ENCODE peak calls at places on chromosomes 3 and 15, in nine cellular contexts. Q is bronchial epithelial cell; L is NCI-H774; N is cardiac muscle cell; Y is GF-D8; F is lower lobe of right lung; D is cortex of kidney; S is stimulated activated CD4-positive, alpha-beta T cell treated with anti-CD3 and anti-CD28 coated beads, Interleukin-4, amount 100 ng/mL, for 4 hours; E is activated CD8-positive, alpha-beta memory T cell treated with anti-CD3 and anti-CD28 coated beads, Interleukin-2, amount 50 U/mL, for 48 hours. J is an unnamed sample.

GRCh38 chr3:178859386-178859785 is 212.2 kb downstream of the ZMAT3 start:
- DNase-seq in Q (no peak), L (no peak), N (no peak), Y (no peak), F (no peak), D (no peak), S (no peak), E (no peak), J (no peak)

GRCh38 chr15:82823049-82823448 is 13.6 kb downstream of the WHAMM start:
- DNase-seq in Q (no peak), L (no peak), N (no peak), Y (no peak), F (no peak), D (no peak), S (no peak), E (no peak), J (peak; percentile 58)

GRCh38 chr3:32004111-32004790 is 22.7 kb downstream of the ZNF860 start:
- DNase-seq in Q (peak; percentile 44), L (no peak), N (no peak), Y (no peak), F (no peak), D (no peak), S (no peak), E (no peak), J (no peak)

GRCh38 chr3:143121240-143122088 is 1.9 kb downstream of the CHST2 start:
- DNase-seq in Q (no peak), L (no peak), N (peak; percentile 51), Y (no peak), F (peak; percentile 57), D (no peak), S (peak; percentile 75), E (peak; percentile 85), J (no peak)

GRCh38 chr3:69665026-69665739 is 74.1 kb upstream of the MITF start:
- DNase-seq in Q (peak; percentile 83), L (peak; percentile 55), N (peak; percentile 55), Y (no peak), F (no peak), D (no peak), S (no peak), E (no peak), J (no peak)

GRCh38 chr3:174243194-174243593 is 615.9 kb upstream of the NAALADL2 start:
- DNase-seq in Q (no peak), L (peak; percentile 30), N (no peak), Y (no peak), F (no peak), D (no peak), S (no peak), E (no peak), J (no peak)

GRCh38 chr3:151864423-151865101 is 8.9 kb upstream of the SUCNR1 start:
- DNase-seq in Q (peak; percentile 87), L (no peak), N (no peak), Y (no peak), F (no peak), D (no peak), S (no peak), E (no peak), J (no peak)

GRCh38 chr15:41904487-41905359 is 10.9 kb upstream of the SPTBN5 start:
- DNase-seq in Q (peak; percentile 57), L (peak; percentile 40), N (peak; percentile 83), Y (no peak), F (no peak), D (no peak), S (peak; percentile 56), E (peak; percentile 81), J (peak; percentile 71)

GRCh38 chr3:11582123-11582968 is 61.4 kb downstream of the VGLL4 start:
- DNase-seq in Q (peak; percentile 39), L (no peak), N (peak; percentile 65), Y (no peak), F (no peak), D (no peak), S (no peak), E (no peak), J (no peak)

GRCh38 chr3:48301814-48302194 is 31.7 kb downstream of the SPINK8 start:
- DNase-seq in Q (peak; percentile 70), L (no peak), N (no peak), Y (peak; percentile 2), F (peak; percentile 48), D (no peak), S (no peak), E (peak; percentile 57), J (peak; percentile 50)

GRCh38 chr3:42544492-42545283 is 37.1 kb downstream of the SEC22C start:
- DNase-seq in Q (no peak), L (peak; percentile 53), N (peak; percentile 48), Y (no peak), F (peak; percentile 81), D (no peak), S (no peak), E (no peak), J (peak; percentile 87)

GRCh38 chr3:150299221-150299620 is 108.9 kb upstream of the TSC22D2 start:
- DNase-seq in Q (no peak), L (no peak), N (peak; percentile 67), Y (no peak), F (no peak), D (no peak), S (no peak), E (no peak), J (no peak)

GRCh38 chr15:39641187-39641889 is 60.5 kb downstream of the THBS1 start:
- DNase-seq in Q (peak; percentile 89), L (no peak), N (no peak), Y (no peak), F (no peak), D (no peak), S (no peak), E (no peak), J (no peak)

GRCh38 chr3:170278632-170279031 is 56.4 kb downstream of the PRKCI start:
- DNase-seq in Q (no peak), L (no peak), N (no peak), Y (peak; percentile 3), F (no peak), D (no peak), S (no peak), E (no peak), J (no peak)

GRCh38 chr15:58302832-58303231 is 129.0 kb upstream of the LIPC start:
- DNase-seq in Q (no peak), L (no peak), N (no peak), Y (no peak), F (no peak), D (no peak), S (no peak), E (no peak), J (no peak)

J was measured in left lobe of liver.